ENCODE peak calls at places on chromosomes 16 and 17, in seven cellular contexts. T is activated CD4-positive, alpha-beta T cell treated with anti-CD3 and anti-CD28 coated beads for 36 hours; N is NCI-H1930; U is HCT116; K is endothelial cell; D is Peyer's patch; S is AG09309. W is an unnamed sample.

GRCh38 chr17:40035162-40035559 is 19.0 kb downstream of the MED24 start:
- DNase-seq in T (peak; percentile 34), N (no peak), U (no peak), K (peak; percentile 85), D (no peak), S (no peak), W (no peak)

GRCh38 chr17:47695664-47696376 is 1.9 kb downstream of the TBKBP1 start:
- DNase-seq in T (no peak), N (no peak), U (no peak), K (peak; percentile 50), D (no peak), S (no peak), W (no peak)

GRCh38 chr16:55370762-55371482 is 46.9 kb downstream of the IRX6 start:
- DNase-seq in T (peak; percentile 47), N (peak; percentile 31), U (no peak), K (peak; percentile 66), D (peak; percentile 48), S (peak; percentile 14), W (peak; percentile 36)

GRCh38 chr16:15493416-15494181 is 59.2 kb downstream of the BMERB1 start:
- DNase-seq in T (no peak), N (no peak), U (no peak), K (no peak), D (peak; percentile 27), S (peak; percentile 88), W (peak; percentile 32)

GRCh38 chr17:65730711-65731169 is 169.3 kb upstream of the AXIN2 start:
- DNase-seq in T (no peak), N (no peak), U (no peak), K (no peak), D (no peak), S (peak; percentile 90), W (no peak)

GRCh38 chr16:11329080-11329491 is 16.2 kb upstream of the RMI2 start:
- DNase-seq in T (no peak), N (no peak), U (no peak), K (no peak), D (no peak), S (no peak), W (no peak)

GRCh38 chr16:28597692-28598261 is 927 bp upstream of the SULT1A2 start:
- DNase-seq in T (peak; percentile 22), N (no peak), U (no peak), K (no peak), D (no peak), S (no peak), W (peak; percentile 37)

GRCh38 chr17:58028591-58028990 is 21.5 kb upstream of the SRSF1 start:
- DNase-seq in T (peak; percentile 13), N (no peak), U (no peak), K (no peak), D (no peak), S (no peak), W (no peak)

GRCh38 chr16:12661656-12662172 is 142.0 kb downstream of the CPPED1 start:
- DNase-seq in T (peak; percentile 54), N (no peak), U (peak; percentile 6), K (peak; percentile 76), D (no peak), S (no peak), W (no peak)

W was measured in SK-N-DZ.